ENCODE peak calls at places on chromosomes 13 and 19, in nine cellular contexts. One of them, this sample, is unnamed.

GRCh38 chr13:95403349-95404140 is 102.3 kb upstream of the ABCC4 start:
- DNase-seq in fibroblast of the conjunctiva: no peak
- DNase-seq in NCI-H1092 treated with DMSO at 0.1 percent for 48 hours: no peak
- DNase-seq in foreskin fibroblast: no peak
- DNase-seq in activated CD8-positive, alpha-beta memory T cell treated with anti-CD3 and anti-CD28 coated beads, Interleukin-2, amount 50 U/mL, for 48 hours: no peak
- DNase-seq in foreskin melanocyte: no peak
- DNase-seq in GM04504: no peak
- DNase-seq in bronchial epithelial cell: no peak
- DNase-seq in activated T-helper 2 cell treated with anti-CD3 and anti-CD28 coated beads, Interferon-gamma antibody, Interleukin-2, Interleukin-4, amounts not matched to agents 10 μg/mL and 5 μg/mL and 100 μg/mL, durations not matched to agents 14 hours and 24 hours and 36 hours: no peak
- DNase-seq in this sample: no peak

GRCh38 chr19:49224856-49225255 is 67.3 kb downstream of the TRPM4 start:
- DNase-seq in fibroblast of the conjunctiva: no peak
- DNase-seq in NCI-H1092 treated with DMSO at 0.1 percent for 48 hours: peak; percentile 52
- DNase-seq in foreskin fibroblast: peak; percentile 53
- DNase-seq in activated CD8-positive, alpha-beta memory T cell treated with anti-CD3 and anti-CD28 coated beads, Interleukin-2, amount 50 U/mL, for 48 hours: peak; percentile 66
- DNase-seq in foreskin melanocyte: no peak
- DNase-seq in GM04504: peak; percentile 13
- DNase-seq in bronchial epithelial cell: peak; percentile 42
- DNase-seq in activated T-helper 2 cell treated with anti-CD3 and anti-CD28 coated beads, Interferon-gamma antibody, Interleukin-2, Interleukin-4, amounts not matched to agents 10 μg/mL and 5 μg/mL and 100 μg/mL, durations not matched to agents 14 hours and 24 hours and 36 hours: peak; percentile 19
- DNase-seq in this sample: peak; percentile 77

GRCh38 chr19:28394705-28395104 is 818.2 kb downstream of the UQCRFS1 start:
- DNase-seq in fibroblast of the conjunctiva: no peak
- DNase-seq in NCI-H1092 treated with DMSO at 0.1 percent for 48 hours: peak; percentile 2
- DNase-seq in foreskin fibroblast: no peak
- DNase-seq in activated CD8-positive, alpha-beta memory T cell treated with anti-CD3 and anti-CD28 coated beads, Interleukin-2, amount 50 U/mL, for 48 hours: no peak
- DNase-seq in foreskin melanocyte: no peak
- DNase-seq in GM04504: no peak
- DNase-seq in bronchial epithelial cell: no peak
- DNase-seq in activated T-helper 2 cell treated with anti-CD3 and anti-CD28 coated beads, Interferon-gamma antibody, Interleukin-2, Interleukin-4, amounts not matched to agents 10 μg/mL and 5 μg/mL and 100 μg/mL, durations not matched to agents 14 hours and 24 hours and 36 hours: no peak
- DNase-seq in this sample: no peak

GRCh38 chr19:8333771-8334457 is 9.1 kb downstream of the KANK3 start:
- DNase-seq in fibroblast of the conjunctiva: no peak
- DNase-seq in NCI-H1092 treated with DMSO at 0.1 percent for 48 hours: no peak
- DNase-seq in foreskin fibroblast: no peak
- DNase-seq in activated CD8-positive, alpha-beta memory T cell treated with anti-CD3 and anti-CD28 coated beads, Interleukin-2, amount 50 U/mL, for 48 hours: no peak
- DNase-seq in foreskin melanocyte: no peak
- DNase-seq in GM04504: no peak
- DNase-seq in bronchial epithelial cell: no peak
- DNase-seq in activated T-helper 2 cell treated with anti-CD3 and anti-CD28 coated beads, Interferon-gamma antibody, Interleukin-2, Interleukin-4, amounts not matched to agents 10 μg/mL and 5 μg/mL and 100 μg/mL, durations not matched to agents 14 hours and 24 hours and 36 hours: no peak
- DNase-seq in this sample: no peak

GRCh38 chr13:60268203-60268555 is 104.5 kb upstream of the DIAPH3 start:
- DNase-seq in fibroblast of the conjunctiva: no peak
- DNase-seq in NCI-H1092 treated with DMSO at 0.1 percent for 48 hours: no peak
- DNase-seq in foreskin fibroblast: no peak
- DNase-seq in activated CD8-positive, alpha-beta memory T cell treated with anti-CD3 and anti-CD28 coated beads, Interleukin-2, amount 50 U/mL, for 48 hours: no peak
- DNase-seq in foreskin melanocyte: no peak
- DNase-seq in GM04504: no peak
- DNase-seq in bronchial epithelial cell: no peak
- DNase-seq in activated T-helper 2 cell treated with anti-CD3 and anti-CD28 coated beads, Interferon-gamma antibody, Interleukin-2, Interleukin-4, amounts not matched to agents 10 μg/mL and 5 μg/mL and 100 μg/mL, durations not matched to agents 14 hours and 24 hours and 36 hours: no peak
- DNase-seq in this sample: no peak

GRCh38 chr19:17555929-17556813 is 722 bp downstream of the COLGALT1 start:
- DNase-seq in fibroblast of the conjunctiva: peak; percentile 52
- DNase-seq in NCI-H1092 treated with DMSO at 0.1 percent for 48 hours: peak; percentile 26
- DNase-seq in foreskin fibroblast: peak; percentile 79
- DNase-seq in activated CD8-positive, alpha-beta memory T cell treated with anti-CD3 and anti-CD28 coated beads, Interleukin-2, amount 50 U/mL, for 48 hours: peak; percentile 75
- DNase-seq in foreskin melanocyte: peak; percentile 55
- DNase-seq in GM04504: no peak
- DNase-seq in bronchial epithelial cell: peak; percentile 16
- DNase-seq in activated T-helper 2 cell treated with anti-CD3 and anti-CD28 coated beads, Interferon-gamma antibody, Interleukin-2, Interleukin-4, amounts not matched to agents 10 μg/mL and 5 μg/mL and 100 μg/mL, durations not matched to agents 14 hours and 24 hours and 36 hours: peak; percentile 36
- DNase-seq in this sample: no peak

GRCh38 chr19:11251650-11252314 is 10.5 kb downstream of the DOCK6 start:
- DNase-seq in fibroblast of the conjunctiva: no peak
- DNase-seq in NCI-H1092 treated with DMSO at 0.1 percent for 48 hours: no peak
- DNase-seq in foreskin fibroblast: no peak
- DNase-seq in activated CD8-positive, alpha-beta memory T cell treated with anti-CD3 and anti-CD28 coated beads, Interleukin-2, amount 50 U/mL, for 48 hours: no peak
- DNase-seq in foreskin melanocyte: no peak
- DNase-seq in GM04504: no peak
- DNase-seq in bronchial epithelial cell: no peak
- DNase-seq in activated T-helper 2 cell treated with anti-CD3 and anti-CD28 coated beads, Interferon-gamma antibody, Interleukin-2, Interleukin-4, amounts not matched to agents 10 μg/mL and 5 μg/mL and 100 μg/mL, durations not matched to agents 14 hours and 24 hours and 36 hours: no peak
- DNase-seq in this sample: no peak

GRCh38 chr13:70568571-70568970 is 460.3 kb upstream of the KLHL1 start:
- DNase-seq in fibroblast of the conjunctiva: peak; percentile 26
- DNase-seq in NCI-H1092 treated with DMSO at 0.1 percent for 48 hours: peak; percentile 66
- DNase-seq in foreskin fibroblast: peak; percentile 1
- DNase-seq in activated CD8-positive, alpha-beta memory T cell treated with anti-CD3 and anti-CD28 coated beads, Interleukin-2, amount 50 U/mL, for 48 hours: no peak
- DNase-seq in foreskin melanocyte: peak; percentile 30
- DNase-seq in GM04504: peak; percentile 3
- DNase-seq in bronchial epithelial cell: peak; percentile 55
- DNase-seq in activated T-helper 2 cell treated with anti-CD3 and anti-CD28 coated beads, Interferon-gamma antibody, Interleukin-2, Interleukin-4, amounts not matched to agents 10 μg/mL and 5 μg/mL and 100 μg/mL, durations not matched to agents 14 hours and 24 hours and 36 hours: no peak
- DNase-seq in this sample: peak; percentile 68

GRCh38 chr19:19595171-19595701 is 23.3 kb downstream of the PBX4 start:
- DNase-seq in fibroblast of the conjunctiva: peak; percentile 53
- DNase-seq in NCI-H1092 treated with DMSO at 0.1 percent for 48 hours: no peak
- DNase-seq in foreskin fibroblast: peak; percentile 76
- DNase-seq in activated CD8-positive, alpha-beta memory T cell treated with anti-CD3 and anti-CD28 coated beads, Interleukin-2, amount 50 U/mL, for 48 hours: no peak
- DNase-seq in foreskin melanocyte: no peak
- DNase-seq in GM04504: no peak
- DNase-seq in bronchial epithelial cell: peak; percentile 49
- DNase-seq in activated T-helper 2 cell treated with anti-CD3 and anti-CD28 coated beads, Interferon-gamma antibody, Interleukin-2, Interleukin-4, amounts not matched to agents 10 μg/mL and 5 μg/mL and 100 μg/mL, durations not matched to agents 14 hours and 24 hours and 36 hours: no peak
- DNase-seq in this sample: no peak

GRCh38 chr19:41739361-41739760 is 16.0 kb upstream of the CEACAM6 start:
- DNase-seq in fibroblast of the conjunctiva: no peak
- DNase-seq in NCI-H1092 treated with DMSO at 0.1 percent for 48 hours: no peak
- DNase-seq in foreskin fibroblast: no peak
- DNase-seq in activated CD8-positive, alpha-beta memory T cell treated with anti-CD3 and anti-CD28 coated beads, Interleukin-2, amount 50 U/mL, for 48 hours: no peak
- DNase-seq in foreskin melanocyte: no peak
- DNase-seq in GM04504: no peak
- DNase-seq in bronchial epithelial cell: no peak
- DNase-seq in activated T-helper 2 cell treated with anti-CD3 and anti-CD28 coated beads, Interferon-gamma antibody, Interleukin-2, Interleukin-4, amounts not matched to agents 10 μg/mL and 5 μg/mL and 100 μg/mL, durations not matched to agents 14 hours and 24 hours and 36 hours: no peak
- DNase-seq in this sample: no peak

GRCh38 chr13:76307157-76307556 is 579.0 kb downstream of the KCTD12 start:
- DNase-seq in fibroblast of the conjunctiva: no peak
- DNase-seq in NCI-H1092 treated with DMSO at 0.1 percent for 48 hours: no peak
- DNase-seq in foreskin fibroblast: no peak
- DNase-seq in activated CD8-positive, alpha-beta memory T cell treated with anti-CD3 and anti-CD28 coated beads, Interleukin-2, amount 50 U/mL, for 48 hours: no peak
- DNase-seq in foreskin melanocyte: no peak
- DNase-seq in GM04504: no peak
- DNase-seq in bronchial epithelial cell: no peak
- DNase-seq in activated T-helper 2 cell treated with anti-CD3 and anti-CD28 coated beads, Interferon-gamma antibody, Interleukin-2, Interleukin-4, amounts not matched to agents 10 μg/mL and 5 μg/mL and 100 μg/mL, durations not matched to agents 14 hours and 24 hours and 36 hours: no peak
- DNase-seq in this sample: no peak

GRCh38 chr19:37874784-37875183 is 31.6 kb downstream of the WDR87 start:
- DNase-seq in fibroblast of the conjunctiva: no peak
- DNase-seq in NCI-H1092 treated with DMSO at 0.1 percent for 48 hours: no peak
- DNase-seq in foreskin fibroblast: no peak
- DNase-seq in activated CD8-positive, alpha-beta memory T cell treated with anti-CD3 and anti-CD28 coated beads, Interleukin-2, amount 50 U/mL, for 48 hours: no peak
- DNase-seq in foreskin melanocyte: no peak
- DNase-seq in GM04504: no peak
- DNase-seq in bronchial epithelial cell: no peak
- DNase-seq in activated T-helper 2 cell treated with anti-CD3 and anti-CD28 coated beads, Interferon-gamma antibody, Interleukin-2, Interleukin-4, amounts not matched to agents 10 μg/mL and 5 μg/mL and 100 μg/mL, durations not matched to agents 14 hours and 24 hours and 36 hours: no peak
- DNase-seq in this sample: no peak

GRCh38 chr19:31985001-31985605 is 360.3 kb upstream of the ZNF507 start:
- DNase-seq in fibroblast of the conjunctiva: no peak
- DNase-seq in NCI-H1092 treated with DMSO at 0.1 percent for 48 hours: no peak
- DNase-seq in foreskin fibroblast: no peak
- DNase-seq in activated CD8-positive, alpha-beta memory T cell treated with anti-CD3 and anti-CD28 coated beads, Interleukin-2, amount 50 U/mL, for 48 hours: no peak
- DNase-seq in foreskin melanocyte: no peak
- DNase-seq in GM04504: no peak
- DNase-seq in bronchial epithelial cell: no peak
- DNase-seq in activated T-helper 2 cell treated with anti-CD3 and anti-CD28 coated beads, Interferon-gamma antibody, Interleukin-2, Interleukin-4, amounts not matched to agents 10 μg/mL and 5 μg/mL and 100 μg/mL, durations not matched to agents 14 hours and 24 hours and 36 hours: no peak
- DNase-seq in this sample: no peak

GRCh38 chr13:71661921-71662320 is 205.1 kb downstream of the DACH1 start:
- DNase-seq in fibroblast of the conjunctiva: peak; percentile 51
- DNase-seq in NCI-H1092 treated with DMSO at 0.1 percent for 48 hours: peak; percentile 43
- DNase-seq in foreskin fibroblast: peak; percentile 8
- DNase-seq in activated CD8-positive, alpha-beta memory T cell treated with anti-CD3 and anti-CD28 coated beads, Interleukin-2, amount 50 U/mL, for 48 hours: no peak
- DNase-seq in foreskin melanocyte: no peak
- DNase-seq in GM04504: peak; percentile 12
- DNase-seq in bronchial epithelial cell: no peak
- DNase-seq in activated T-helper 2 cell treated with anti-CD3 and anti-CD28 coated beads, Interferon-gamma antibody, Interleukin-2, Interleukin-4, amounts not matched to agents 10 μg/mL and 5 μg/mL and 100 μg/mL, durations not matched to agents 14 hours and 24 hours and 36 hours: no peak
- DNase-seq in this sample: no peak

GRCh38 chr13:34412817-34413365 is 529.2 kb upstream of the NBEA start:
- DNase-seq in fibroblast of the conjunctiva: no peak
- DNase-seq in NCI-H1092 treated with DMSO at 0.1 percent for 48 hours: no peak
- DNase-seq in foreskin fibroblast: peak; percentile 20
- DNase-seq in activated CD8-positive, alpha-beta memory T cell treated with anti-CD3 and anti-CD28 coated beads, Interleukin-2, amount 50 U/mL, for 48 hours: no peak
- DNase-seq in foreskin melanocyte: no peak
- DNase-seq in GM04504: peak; percentile 14
- DNase-seq in bronchial epithelial cell: peak; percentile 74
- DNase-seq in activated T-helper 2 cell treated with anti-CD3 and anti-CD28 coated beads, Interferon-gamma antibody, Interleukin-2, Interleukin-4, amounts not matched to agents 10 μg/mL and 5 μg/mL and 100 μg/mL, durations not matched to agents 14 hours and 24 hours and 36 hours: no peak
- DNase-seq in this sample: no peak

GRCh38 chr19:48135411-48135810 is 24.8 kb upstream of the PLA2G4C start:
- DNase-seq in fibroblast of the conjunctiva: no peak
- DNase-seq in NCI-H1092 treated with DMSO at 0.1 percent for 48 hours: no peak
- DNase-seq in foreskin fibroblast: no peak
- DNase-seq in activated CD8-positive, alpha-beta memory T cell treated with anti-CD3 and anti-CD28 coated beads, Interleukin-2, amount 50 U/mL, for 48 hours: no peak
- DNase-seq in foreskin melanocyte: peak; percentile 31
- DNase-seq in GM04504: no peak
- DNase-seq in bronchial epithelial cell: no peak
- DNase-seq in activated T-helper 2 cell treated with anti-CD3 and anti-CD28 coated beads, Interferon-gamma antibody, Interleukin-2, Interleukin-4, amounts not matched to agents 10 μg/mL and 5 μg/mL and 100 μg/mL, durations not matched to agents 14 hours and 24 hours and 36 hours: no peak
- DNase-seq in this sample: peak; percentile 71

GRCh38 chr13:34076319-34076718 is 258.4 kb downstream of the RFC3 start:
- DNase-seq in fibroblast of the conjunctiva: no peak
- DNase-seq in NCI-H1092 treated with DMSO at 0.1 percent for 48 hours: no peak
- DNase-seq in foreskin fibroblast: peak; percentile 48
- DNase-seq in activated CD8-positive, alpha-beta memory T cell treated with anti-CD3 and anti-CD28 coated beads, Interleukin-2, amount 50 U/mL, for 48 hours: no peak
- DNase-seq in foreskin melanocyte: no peak
- DNase-seq in GM04504: peak; percentile 10
- DNase-seq in bronchial epithelial cell: no peak
- DNase-seq in activated T-helper 2 cell treated with anti-CD3 and anti-CD28 coated beads, Interferon-gamma antibody, Interleukin-2, Interleukin-4, amounts not matched to agents 10 μg/mL and 5 μg/mL and 100 μg/mL, durations not matched to agents 14 hours and 24 hours and 36 hours: no peak
- DNase-seq in this sample: peak; percentile 49

GRCh38 chr13:110396476-110396875 is 89.4 kb downstream of the COL4A2 start:
- DNase-seq in fibroblast of the conjunctiva: no peak
- DNase-seq in NCI-H1092 treated with DMSO at 0.1 percent for 48 hours: no peak
- DNase-seq in foreskin fibroblast: no peak
- DNase-seq in activated CD8-positive, alpha-beta memory T cell treated with anti-CD3 and anti-CD28 coated beads, Interleukin-2, amount 50 U/mL, for 48 hours: no peak
- DNase-seq in foreskin melanocyte: no peak
- DNase-seq in GM04504: no peak
- DNase-seq in bronchial epithelial cell: no peak
- DNase-seq in activated T-helper 2 cell treated with anti-CD3 and anti-CD28 coated beads, Interferon-gamma antibody, Interleukin-2, Interleukin-4, amounts not matched to agents 10 μg/mL and 5 μg/mL and 100 μg/mL, durations not matched to agents 14 hours and 24 hours and 36 hours: no peak
- DNase-seq in this sample: no peak

GRCh38 chr19:40241809-40242384 is 15.4 kb upstream of the CCNP start:
- DNase-seq in fibroblast of the conjunctiva: no peak
- DNase-seq in NCI-H1092 treated with DMSO at 0.1 percent for 48 hours: no peak
- DNase-seq in foreskin fibroblast: no peak
- DNase-seq in activated CD8-positive, alpha-beta memory T cell treated with anti-CD3 and anti-CD28 coated beads, Interleukin-2, amount 50 U/mL, for 48 hours: no peak
- DNase-seq in foreskin melanocyte: no peak
- DNase-seq in GM04504: no peak
- DNase-seq in bronchial epithelial cell: no peak
- DNase-seq in activated T-helper 2 cell treated with anti-CD3 and anti-CD28 coated beads, Interferon-gamma antibody, Interleukin-2, Interleukin-4, amounts not matched to agents 10 μg/mL and 5 μg/mL and 100 μg/mL, durations not matched to agents 14 hours and 24 hours and 36 hours: no peak
- DNase-seq in this sample: peak; percentile 39

GRCh38 chr13:48896312-48896711 is 79.4 kb upstream of the FNDC3A start:
- DNase-seq in fibroblast of the conjunctiva: no peak
- DNase-seq in NCI-H1092 treated with DMSO at 0.1 percent for 48 hours: no peak
- DNase-seq in foreskin fibroblast: peak; percentile 67
- DNase-seq in activated CD8-positive, alpha-beta memory T cell treated with anti-CD3 and anti-CD28 coated beads, Interleukin-2, amount 50 U/mL, for 48 hours: no peak
- DNase-seq in foreskin melanocyte: no peak
- DNase-seq in GM04504: no peak
- DNase-seq in bronchial epithelial cell: peak; percentile 78
- DNase-seq in activated T-helper 2 cell treated with anti-CD3 and anti-CD28 coated beads, Interferon-gamma antibody, Interleukin-2, Interleukin-4, amounts not matched to agents 10 μg/mL and 5 μg/mL and 100 μg/mL, durations not matched to agents 14 hours and 24 hours and 36 hours: no peak
- DNase-seq in this sample: peak; percentile 15

GRCh38 chr13:108917581-108917980 is 288.2 kb downstream of the MYO16 start:
- DNase-seq in fibroblast of the conjunctiva: no peak
- DNase-seq in NCI-H1092 treated with DMSO at 0.1 percent for 48 hours: no peak
- DNase-seq in foreskin fibroblast: no peak
- DNase-seq in activated CD8-positive, alpha-beta memory T cell treated with anti-CD3 and anti-CD28 coated beads, Interleukin-2, amount 50 U/mL, for 48 hours: no peak
- DNase-seq in foreskin melanocyte: peak; percentile 53
- DNase-seq in GM04504: peak; percentile 46
- DNase-seq in bronchial epithelial cell: no peak
- DNase-seq in activated T-helper 2 cell treated with anti-CD3 and anti-CD28 coated beads, Interferon-gamma antibody, Interleukin-2, Interleukin-4, amounts not matched to agents 10 μg/mL and 5 μg/mL and 100 μg/mL, durations not matched to agents 14 hours and 24 hours and 36 hours: no peak
- DNase-seq in this sample: no peak

GRCh38 chr19:57671124-57671895 is 2.6 kb downstream of the ZSCAN4 start:
- DNase-seq in fibroblast of the conjunctiva: no peak
- DNase-seq in NCI-H1092 treated with DMSO at 0.1 percent for 48 hours: no peak
- DNase-seq in foreskin fibroblast: no peak
- DNase-seq in activated CD8-positive, alpha-beta memory T cell treated with anti-CD3 and anti-CD28 coated beads, Interleukin-2, amount 50 U/mL, for 48 hours: no peak
- DNase-seq in foreskin melanocyte: no peak
- DNase-seq in GM04504: no peak
- DNase-seq in bronchial epithelial cell: no peak
- DNase-seq in activated T-helper 2 cell treated with anti-CD3 and anti-CD28 coated beads, Interferon-gamma antibody, Interleukin-2, Interleukin-4, amounts not matched to agents 10 μg/mL and 5 μg/mL and 100 μg/mL, durations not matched to agents 14 hours and 24 hours and 36 hours: no peak
- DNase-seq in this sample: no peak

GRCh38 chr19:12546903-12547302 is 4.4 kb downstream of the ZNF564 start:
- DNase-seq in fibroblast of the conjunctiva: no peak
- DNase-seq in NCI-H1092 treated with DMSO at 0.1 percent for 48 hours: no peak
- DNase-seq in foreskin fibroblast: no peak
- DNase-seq in activated CD8-positive, alpha-beta memory T cell treated with anti-CD3 and anti-CD28 coated beads, Interleukin-2, amount 50 U/mL, for 48 hours: no peak
- DNase-seq in foreskin melanocyte: no peak
- DNase-seq in GM04504: no peak
- DNase-seq in bronchial epithelial cell: no peak
- DNase-seq in activated T-helper 2 cell treated with anti-CD3 and anti-CD28 coated beads, Interferon-gamma antibody, Interleukin-2, Interleukin-4, amounts not matched to agents 10 μg/mL and 5 μg/mL and 100 μg/mL, durations not matched to agents 14 hours and 24 hours and 36 hours: no peak
- DNase-seq in this sample: no peak

GRCh38 chr19:38317104-38317612 is 1.4 kb upstream of the YIF1B start:
- DNase-seq in fibroblast of the conjunctiva: no peak
- DNase-seq in NCI-H1092 treated with DMSO at 0.1 percent for 48 hours: no peak
- DNase-seq in foreskin fibroblast: no peak
- DNase-seq in activated CD8-positive, alpha-beta memory T cell treated with anti-CD3 and anti-CD28 coated beads, Interleukin-2, amount 50 U/mL, for 48 hours: peak; percentile 59
- DNase-seq in foreskin melanocyte: no peak
- DNase-seq in GM04504: no peak
- DNase-seq in bronchial epithelial cell: no peak
- DNase-seq in activated T-helper 2 cell treated with anti-CD3 and anti-CD28 coated beads, Interferon-gamma antibody, Interleukin-2, Interleukin-4, amounts not matched to agents 10 μg/mL and 5 μg/mL and 100 μg/mL, durations not matched to agents 14 hours and 24 hours and 36 hours: peak; percentile 46
- DNase-seq in this sample: no peak

GRCh38 chr19:44758596-44758995 is 10.1 kb downstream of the BCL3 start:
- DNase-seq in fibroblast of the conjunctiva: no peak
- DNase-seq in NCI-H1092 treated with DMSO at 0.1 percent for 48 hours: no peak
- DNase-seq in foreskin fibroblast: no peak
- DNase-seq in activated CD8-positive, alpha-beta memory T cell treated with anti-CD3 and anti-CD28 coated beads, Interleukin-2, amount 50 U/mL, for 48 hours: no peak
- DNase-seq in foreskin melanocyte: no peak
- DNase-seq in GM04504: no peak
- DNase-seq in bronchial epithelial cell: no peak
- DNase-seq in activated T-helper 2 cell treated with anti-CD3 and anti-CD28 coated beads, Interferon-gamma antibody, Interleukin-2, Interleukin-4, amounts not matched to agents 10 μg/mL and 5 μg/mL and 100 μg/mL, durations not matched to agents 14 hours and 24 hours and 36 hours: no peak
- DNase-seq in this sample: no peak

GRCh38 chr13:33642374-33643065 is 175.4 kb upstream of the RFC3 start:
- DNase-seq in fibroblast of the conjunctiva: peak; percentile 73
- DNase-seq in NCI-H1092 treated with DMSO at 0.1 percent for 48 hours: no peak
- DNase-seq in foreskin fibroblast: peak; percentile 82
- DNase-seq in activated CD8-positive, alpha-beta memory T cell treated with anti-CD3 and anti-CD28 coated beads, Interleukin-2, amount 50 U/mL, for 48 hours: no peak
- DNase-seq in foreskin melanocyte: no peak
- DNase-seq in GM04504: peak; percentile 70
- DNase-seq in bronchial epithelial cell: peak; percentile 91
- DNase-seq in activated T-helper 2 cell treated with anti-CD3 and anti-CD28 coated beads, Interferon-gamma antibody, Interleukin-2, Interleukin-4, amounts not matched to agents 10 μg/mL and 5 μg/mL and 100 μg/mL, durations not matched to agents 14 hours and 24 hours and 36 hours: no peak
- DNase-seq in this sample: no peak

GRCh38 chr19:17457621-17458020 is 3.1 kb downstream of the NXNL1 start:
- DNase-seq in fibroblast of the conjunctiva: no peak
- DNase-seq in NCI-H1092 treated with DMSO at 0.1 percent for 48 hours: no peak
- DNase-seq in foreskin fibroblast: no peak
- DNase-seq in activated CD8-positive, alpha-beta memory T cell treated with anti-CD3 and anti-CD28 coated beads, Interleukin-2, amount 50 U/mL, for 48 hours: no peak
- DNase-seq in foreskin melanocyte: no peak
- DNase-seq in GM04504: no peak
- DNase-seq in bronchial epithelial cell: no peak
- DNase-seq in activated T-helper 2 cell treated with anti-CD3 and anti-CD28 coated beads, Interferon-gamma antibody, Interleukin-2, Interleukin-4, amounts not matched to agents 10 μg/mL and 5 μg/mL and 100 μg/mL, durations not matched to agents 14 hours and 24 hours and 36 hours: no peak
- DNase-seq in this sample: no peak

GRCh38 chr19:8526345-8527062 is 12.5 kb upstream of the ZNF414 start:
- DNase-seq in fibroblast of the conjunctiva: peak; percentile 83
- DNase-seq in NCI-H1092 treated with DMSO at 0.1 percent for 48 hours: peak; percentile 79
- DNase-seq in foreskin fibroblast: peak; percentile 87
- DNase-seq in activated CD8-positive, alpha-beta memory T cell treated with anti-CD3 and anti-CD28 coated beads, Interleukin-2, amount 50 U/mL, for 48 hours: no peak
- DNase-seq in foreskin melanocyte: peak; percentile 83
- DNase-seq in GM04504: peak; percentile 73
- DNase-seq in bronchial epithelial cell: peak; percentile 72
- DNase-seq in activated T-helper 2 cell treated with anti-CD3 and anti-CD28 coated beads, Interferon-gamma antibody, Interleukin-2, Interleukin-4, amounts not matched to agents 10 μg/mL and 5 μg/mL and 100 μg/mL, durations not matched to agents 14 hours and 24 hours and 36 hours: no peak
- DNase-seq in this sample: peak; percentile 81